ENCODE peak calls at places on chromosomes 11 and 22, in four cellular contexts. P is IMR-90; N is HCT116; X is naive thymus-derived CD4-positive, alpha-beta T cell. R is an unnamed sample.

GRCh38 chr11:96189351-96189750 is 153.6 kb downstream of the MAML2 start:
- DNase-seq in N (no peak), X (no peak), P (no peak), R (no peak)

GRCh38 chr11:57205046-57205671 is 23.4 kb downstream of the LRRC55 start:
- DNase-seq in P (peak), X (no peak), N (no peak), R (no peak)

GRCh38 chr11:266676-267439 is 11.3 kb upstream of the NLRP6 start:
- DNase-seq in X (no peak), N (no peak), P (no peak), R (no peak)

GRCh38 chr11:2800655-2801531 is 84.7 kb downstream of the CDKN1C start:
- DNase-seq in P (no peak), X (no peak), N (no peak), R (no peak)

GRCh38 chr11:15651782-15652181 is 537.1 kb downstream of the INSC start:
- DNase-seq in X (no peak), N (no peak), P (no peak), R (no peak)

GRCh38 chr11:134542401-134543143 is 130.5 kb upstream of the B3GAT1 start:
- DNase-seq in P (no peak), N (peak), X (no peak), R (no peak)

GRCh38 chr11:135027461-135027860 is 615.4 kb upstream of the B3GAT1 start:
- DNase-seq in N (no peak), X (no peak), P (peak), R (no peak)

GRCh38 chr11:102237096-102237735 is 80.1 kb upstream of the BIRC3 start:
- DNase-seq in N (no peak), X (no peak), P (peak), R (no peak)

GRCh38 chr11:15775051-15775541 is 581.2 kb downstream of the SOX6 start:
- DNase-seq in X (no peak), N (no peak), P (peak), R (no peak)

GRCh38 chr11:44066732-44067131 is 662 bp downstream of the ACCS start:
- DNase-seq in P (peak), X (no peak), N (peak), R (peak)

GRCh38 chr11:12961615-12962014 is 47.5 kb upstream of the RASSF10 start:
- DNase-seq in P (peak), X (no peak), N (no peak), R (no peak)

GRCh38 chr11:86608251-86608799 is 64.1 kb downstream of the ME3 start:
- DNase-seq in P (peak), N (peak), X (no peak), R (peak)

GRCh38 chr11:112617977-112618829 is 343.0 kb upstream of the NCAM1 start:
- DNase-seq in P (no peak), N (no peak), X (no peak), R (no peak)

GRCh38 chr11:15783619-15784018 is 572.7 kb downstream of the SOX6 start:
- DNase-seq in N (no peak), X (no peak), P (no peak), R (no peak)

GRCh38 chr22:32571764-32572163 is 97.2 kb downstream of the FBXO7 start:
- DNase-seq in N (no peak), P (no peak), X (no peak), R (no peak)

GRCh38 chr11:93081694-93082093 is 112.2 kb downstream of the MTNR1B start:
- DNase-seq in P (no peak), N (no peak), X (no peak), R (no peak)

GRCh38 chr11:44681698-44682097 is 45.1 kb upstream of the TSPAN18 start:
- DNase-seq in N (no peak), X (no peak), P (peak), R (no peak)

GRCh38 chr22:47145883-47146282 is 383.4 kb downstream of the TBC1D22A start:
- DNase-seq in N (no peak), X (no peak), P (no peak), R (no peak)

GRCh38 chr22:41175546-41175945 is 29.6 kb upstream of the L3MBTL2 start:
- DNase-seq in P (no peak), N (no peak), X (no peak), R (no peak)

GRCh38 chr11:85769758-85770157 is 41.2 kb downstream of the SYTL2 start:
- DNase-seq in N (no peak), X (no peak), P (no peak), R (no peak)

GRCh38 chr11:117187799-117188481 is 9.4 kb downstream of the SIDT2 start:
- DNase-seq in N (no peak), X (no peak), P (no peak), R (no peak)

GRCh38 chr22:24699861-24700260 is 74.7 kb downstream of the PIWIL3 start:
- DNase-seq in N (no peak), X (no peak), P (no peak), R (no peak)
- H3K27ac ChIP-seq in N (no peak), X (no peak), P (no peak), R (no peak)

GRCh38 chr11:88139865-88140264 is 35.4 kb downstream of the RAB38 start:
- DNase-seq in P (no peak), N (no peak), X (no peak), R (no peak)
- H3K4me3 ChIP-seq in P (no peak), N (no peak), X (no peak), R (no peak)

GRCh38 chr11:11449327-11449726 is 96.3 kb upstream of the CSNK2A3 start:
- DNase-seq in X (no peak), P (no peak), N (no peak), R (no peak)

GRCh38 chr11:11448626-11449025 is 95.6 kb upstream of the CSNK2A3 start:
- DNase-seq in N (no peak), X (no peak), P (no peak), R (no peak)

GRCh38 chr11:11450744-11451362 is 97.8 kb upstream of the CSNK2A3 start:
- DNase-seq in X (no peak), N (peak), P (peak), R (no peak)

GRCh38 chr11:11454671-11455223 is 101.7 kb upstream of the CSNK2A3 start:
- DNase-seq in P (no peak), X (no peak), N (no peak), R (no peak)

DNA sequence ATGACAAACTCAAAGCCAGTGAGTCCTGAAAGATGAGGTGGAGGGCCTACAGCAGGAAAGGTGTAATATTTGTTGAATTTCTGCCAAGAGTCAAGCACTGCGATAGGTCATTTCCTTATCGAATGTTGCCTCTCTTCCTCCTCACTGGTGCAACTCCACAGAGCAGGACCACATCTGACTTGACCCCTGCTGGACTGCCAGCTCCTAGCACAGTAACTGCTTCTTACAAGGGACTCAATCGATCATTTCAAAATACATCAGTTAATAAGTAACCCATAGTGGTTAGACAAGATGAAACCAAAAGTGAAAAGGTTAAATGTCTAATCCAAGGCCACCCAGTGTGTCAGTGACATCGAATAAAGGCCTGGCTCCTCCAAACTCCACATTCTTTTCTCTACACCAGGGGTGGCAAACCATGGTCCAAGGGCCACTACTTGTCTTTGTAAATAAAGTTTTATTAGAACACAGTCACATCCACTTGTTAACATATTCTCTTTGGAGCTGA is 98.5 kb upstream of the CSNK2A3 start:
- DNase-seq in N (peak), P (peak), X (no peak), R (no peak)
- H3K27ac ChIP-seq in N (peak), P (peak), X (no peak), R (no peak)

GRCh38 chr11:128290106-128290840 is 297.1 kb downstream of the ETS1 start:
- DNase-seq in X (peak), N (peak), P (peak), R (peak)
- H3K4me3 ChIP-seq in X (peak), N (no peak), P (no peak), R (no peak)